ENCODE peak calls at places on chromosomes 12 and 14, in ten cellular contexts. N is astrocyte of the spinal cord; O is kidney epithelial cell; W is neural crest cell; G is hepatocyte; P is RWPE1; V is WTC11; M is right atrium auricular region; X is CD8-positive, alpha-beta T cell; T is endothelial cell. Q is an unnamed sample.
A peak's percentile ranks its signal among the peaks of the same experiment; 100 is the strongest.

GRCh38 chr12:6430990-6431353 is 13.8 kb upstream of the CD27 start:
- DNase-seq in N (no peak), O (no peak), W (no peak), G (no peak), P (no peak), V (no peak), M (no peak), X (no peak), T (no peak), Q (no peak)

GRCh38 chr14:21656980-21657379 is 3.3 kb downstream of the OR4E2 start:
- DNase-seq in N (no peak), O (no peak), W (no peak), G (no peak), P (no peak), V (no peak), M (no peak), X (no peak), T (no peak), Q (no peak)

GRCh38 chr14:52110441-52111086 is 41.7 kb upstream of the NID2 start:
- DNase-seq in N (peak; percentile 46), O (no peak), W (no peak), G (no peak), P (no peak), V (no peak), M (no peak), X (no peak), T (no peak), Q (no peak)

GRCh38 chr12:105235299-105235746 is 651 bp downstream of the APPL2 start:
- DNase-seq in N (peak; percentile 41), O (no peak), W (no peak), G (no peak), P (peak; percentile 46), V (no peak), M (no peak), X (no peak), T (no peak), Q (no peak)

GRCh38 chr14:66495214-66496098 is 9.3 kb downstream of the CCDC196 start:
- DNase-seq in N (peak; percentile 80), O (peak; percentile 54), W (peak; percentile 34), G (peak; percentile 70), P (peak; percentile 46), V (peak; percentile 16), M (peak; percentile 62), X (peak; percentile 49), T (peak; percentile 15), Q (peak; percentile 24)

GRCh38 chr14:33432407-33433023 is 493.8 kb downstream of the NPAS3 start:
- DNase-seq in N (peak; percentile 55), O (no peak), W (no peak), G (peak; percentile 30), P (peak; percentile 13), V (no peak), M (no peak), X (no peak), T (peak; percentile 13), Q (no peak)

GRCh38 chr14:80188571-80188970 is 22.7 kb downstream of the DIO2 start:
- DNase-seq in N (no peak), O (no peak), W (no peak), G (no peak), P (no peak), V (no peak), M (no peak), X (no peak), T (no peak), Q (no peak)

GRCh38 chr14:44029933-44030332 is 477.1 kb downstream of the FSCB start:
- DNase-seq in N (no peak), O (no peak), W (no peak), G (peak; percentile 42), P (peak; percentile 2), V (no peak), M (no peak), X (no peak), T (no peak), Q (no peak)

GRCh38 chr14:95993768-95994592 is 45.2 kb upstream of the C14orf132 start:
- DNase-seq in N (peak; percentile 53), O (peak; percentile 4), W (peak; percentile 25), G (peak; percentile 78), P (peak; percentile 66), V (no peak), M (no peak), X (no peak), T (peak; percentile 21), Q (peak; percentile 42)

GRCh38 chr14:60195179-60195810 is 30.1 kb upstream of the DHRS7 start:
- DNase-seq in N (no peak), O (no peak), W (no peak), G (no peak), P (no peak), V (no peak), M (no peak), X (no peak), T (no peak), Q (no peak)

GRCh38 chr12:110338754-110339153 is 57.7 kb downstream of the ATP2A2 start:
- DNase-seq in N (no peak), O (no peak), W (no peak), G (no peak), P (no peak), V (no peak), M (no peak), X (no peak), T (no peak), Q (no peak)
- TF ChIP-seq CTCF in N (no peak), O (no peak), W (peak; percentile 34), G (peak; percentile 7), P (no peak), V (no peak), M (no peak), X (no peak), T (no peak), Q (no peak)

GRCh38 chr14:104267895-104268294 is 129.5 kb downstream of the KIF26A start:
- DNase-seq in N (no peak), O (no peak), W (no peak), G (no peak), P (no peak), V (peak; percentile 14), M (no peak), X (no peak), T (peak; percentile 45), Q (no peak)
- TF ChIP-seq CTCF in N (no peak), O (no peak), W (no peak), G (no peak), P (no peak), V (no peak), M (no peak), X (no peak), T (no peak), Q (no peak)

GRCh38 chr14:94001501-94002396 is 4.6 kb downstream of the CCDC197 start:
- DNase-seq in N (peak; percentile 65), O (no peak), W (peak; percentile 64), G (peak; percentile 84), P (peak; percentile 67), V (peak; percentile 69), M (no peak), X (peak; percentile 79), T (peak; percentile 64), Q (peak; percentile 69)

GRCh38 chr14:94003397-94003796 is 6.3 kb downstream of the CCDC197 start:
- DNase-seq in N (no peak), O (no peak), W (no peak), G (no peak), P (no peak), V (no peak), M (no peak), X (no peak), T (no peak), Q (no peak)

GRCh38 chr14:94008234-94008633 is 11.1 kb downstream of the CCDC197 start:
- DNase-seq in N (no peak), O (no peak), W (no peak), G (no peak), P (no peak), V (no peak), M (no peak), X (no peak), T (no peak), Q (no peak)

GRCh38 chr14:94004015-94004414 is 6.9 kb downstream of the CCDC197 start:
- DNase-seq in N (no peak), O (no peak), W (no peak), G (no peak), P (no peak), V (no peak), M (no peak), X (no peak), T (no peak), Q (no peak)

GRCh38 chr14:94005324-94005723 is 8.2 kb downstream of the CCDC197 start:
- DNase-seq in N (no peak), O (no peak), W (no peak), G (no peak), P (no peak), V (peak; percentile 30), M (no peak), X (no peak), T (no peak), Q (no peak)
- TF ChIP-seq CTCF in N (peak; percentile 57), O (peak; percentile 43), W (peak; percentile 59), G (peak; percentile 29), P (no peak), V (peak; percentile 42), M (peak; percentile 21), X (peak; percentile 46), T (peak; percentile 54), Q (peak; percentile 45)

GRCh38 chr14:85530626-85531025 is 682 bp downstream of the FLRT2 start:
- DNase-seq in N (no peak), O (no peak), W (no peak), G (no peak), P (peak; percentile 8), V (no peak), M (no peak), X (no peak), T (no peak), Q (no peak)

GRCh38 chr14:85528080-85528881 is 1.7 kb upstream of the FLRT2 start:
- DNase-seq in N (peak; percentile 93), O (peak; percentile 62), W (peak; percentile 20), G (peak; percentile 81), P (peak; percentile 66), V (peak; percentile 22), M (peak; percentile 68), X (no peak), T (peak; percentile 44), Q (peak; percentile 36)

GRCh38 chr14:85527458-85527857 is 2.5 kb upstream of the FLRT2 start:
- DNase-seq in N (peak; percentile 48), O (no peak), W (no peak), G (no peak), P (no peak), V (no peak), M (no peak), X (no peak), T (no peak), Q (no peak)

GRCh38 chr14:85529803-85530574 is at the start of gene FLRT2:
- DNase-seq in N (peak; percentile 64), O (no peak), W (peak; percentile 25), G (peak; percentile 62), P (peak; percentile 50), V (peak; percentile 33), M (peak; percentile 79), X (no peak), T (peak; percentile 27), Q (peak; percentile 37)

DNA sequence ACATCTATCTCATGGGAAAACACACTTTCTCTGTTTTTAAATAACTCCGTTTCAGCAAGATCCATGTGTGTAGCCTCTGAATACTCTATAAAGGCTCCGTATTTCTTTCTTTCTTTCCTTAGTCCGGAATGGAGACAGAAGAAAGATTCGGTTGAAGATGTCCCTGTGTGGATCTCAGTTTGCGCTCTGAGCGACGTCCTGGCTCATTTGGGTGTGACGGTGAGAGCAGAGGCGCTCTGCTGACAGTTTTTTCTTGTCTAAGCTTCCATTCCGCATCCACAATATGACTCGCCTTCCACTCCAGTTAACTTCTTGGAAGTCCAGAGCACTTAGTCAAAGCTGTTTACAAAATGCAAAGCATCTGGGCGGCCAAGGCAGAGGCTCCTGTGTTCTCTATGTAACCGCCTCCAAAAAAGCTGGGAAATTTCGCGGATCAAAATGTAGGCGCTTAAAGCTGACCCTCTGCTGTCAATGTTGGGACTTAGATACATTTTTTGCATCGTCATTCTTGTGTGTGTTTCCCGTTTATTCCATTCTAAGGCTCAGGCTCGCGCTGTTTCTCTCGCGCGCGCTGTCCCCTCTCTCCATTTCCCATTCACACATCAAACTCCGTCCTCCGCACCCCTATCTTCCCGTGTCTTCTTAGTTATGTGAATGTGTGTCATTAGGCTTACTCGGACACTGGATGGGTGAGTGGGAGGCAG is 910 bp upstream of the FLRT2 start:
- DNase-seq in N (peak; percentile 80), O (no peak), W (peak; percentile 5), G (peak; percentile 48), P (peak; percentile 14), V (no peak), M (no peak), X (no peak), T (no peak), Q (no peak)
- TF ChIP-seq CTCF in N (no peak), O (no peak), W (peak; percentile 8), G (no peak), P (peak; percentile 26), V (no peak), M (no peak), X (no peak), T (no peak), Q (no peak)

Q was measured in nephron progenitor cell.